ENCODE peak calls at places on chromosomes 5 and 9, in six cellular contexts. One of them, this sample, is unnamed.

GRCh38 chr5:59069438-59070079 is 486.7 kb downstream of the RAB3C start:
- DNase-seq in HCT116: no peak
- DNase-seq in NB4: no peak
- DNase-seq in right lobe of liver: no peak
- DNase-seq in heart left ventricle: peak
- DNase-seq in GM12891: no peak
- DNase-seq in this sample: no peak

GRCh38 chr5:171623107-171623506 is 162.5 kb upstream of the SMIM23 start:
- DNase-seq in HCT116: no peak
- DNase-seq in NB4: no peak
- DNase-seq in right lobe of liver: no peak
- DNase-seq in heart left ventricle: no peak
- DNase-seq in GM12891: no peak
- DNase-seq in this sample: no peak

GRCh38 chr9:108928386-108928785 is 5.5 kb downstream of the ELP1 start:
- DNase-seq in HCT116: no peak
- DNase-seq in NB4: no peak
- DNase-seq in right lobe of liver: no peak
- DNase-seq in heart left ventricle: no peak
- DNase-seq in GM12891: no peak
- DNase-seq in this sample: no peak

GRCh38 chr5:34003941-34004340 is 3.9 kb downstream of the AMACR start:
- DNase-seq in HCT116: no peak
- DNase-seq in NB4: no peak
- DNase-seq in right lobe of liver: no peak
- DNase-seq in heart left ventricle: no peak
- DNase-seq in GM12891: no peak
- DNase-seq in this sample: no peak

GRCh38 chr5:92637247-92637646 is 943.8 kb downstream of the NR2F1-AS1 start:
- DNase-seq in HCT116: no peak
- DNase-seq in NB4: no peak
- DNase-seq in right lobe of liver: no peak
- DNase-seq in heart left ventricle: no peak
- DNase-seq in GM12891: no peak
- DNase-seq in this sample: no peak

GRCh38 chr5:1002836-1003235 is 5.8 kb upstream of the NKD2 start:
- DNase-seq in HCT116: no peak
- DNase-seq in NB4: no peak
- DNase-seq in right lobe of liver: no peak
- DNase-seq in heart left ventricle: no peak
- DNase-seq in GM12891: no peak
- DNase-seq in this sample: peak

GRCh38 chr9:114968710-114969109 is 38.3 kb upstream of the TNFSF8 start:
- DNase-seq in HCT116: no peak
- DNase-seq in NB4: peak
- DNase-seq in right lobe of liver: no peak
- DNase-seq in heart left ventricle: no peak
- DNase-seq in GM12891: no peak
- DNase-seq in this sample: no peak

GRCh38 chr5:112693301-112693700 is 44.4 kb upstream of the APC start:
- DNase-seq in HCT116: no peak
- DNase-seq in NB4: no peak
- DNase-seq in right lobe of liver: no peak
- DNase-seq in heart left ventricle: no peak
- DNase-seq in GM12891: no peak
- DNase-seq in this sample: no peak

GRCh38 chr9:136204838-136205706 is at the start of gene LHX3:
- DNase-seq in HCT116: no peak
- DNase-seq in NB4: no peak
- DNase-seq in right lobe of liver: no peak
- DNase-seq in heart left ventricle: peak
- DNase-seq in GM12891: peak
- DNase-seq in this sample: no peak

GRCh38 chr5:135236187-135236835 is 162.7 kb downstream of the MACROH2A1 start:
- DNase-seq in HCT116: no peak
- DNase-seq in NB4: no peak
- DNase-seq in right lobe of liver: no peak
- DNase-seq in heart left ventricle: no peak
- DNase-seq in GM12891: no peak
- DNase-seq in this sample: peak

GRCh38 chr9:89722712-89723111 is 117.9 kb downstream of the GADD45G start:
- DNase-seq in HCT116: no peak
- DNase-seq in NB4: no peak
- DNase-seq in right lobe of liver: no peak
- DNase-seq in heart left ventricle: no peak
- DNase-seq in GM12891: no peak
- DNase-seq in this sample: no peak

GRCh38 chr5:26955161-26955560 is 83.2 kb downstream of the CDH9 start:
- DNase-seq in HCT116: no peak
- DNase-seq in NB4: no peak
- DNase-seq in right lobe of liver: no peak
- DNase-seq in heart left ventricle: no peak
- DNase-seq in GM12891: no peak
- DNase-seq in this sample: no peak

GRCh38 chr5:145509336-145510150 is 325.6 kb downstream of the PRELID2 start:
- DNase-seq in HCT116: no peak
- DNase-seq in NB4: no peak
- DNase-seq in right lobe of liver: no peak
- DNase-seq in heart left ventricle: no peak
- DNase-seq in GM12891: no peak
- DNase-seq in this sample: no peak

GRCh38 chr9:10112798-10113197 is 500.0 kb downstream of the PTPRD start:
- DNase-seq in HCT116: no peak
- DNase-seq in NB4: no peak
- DNase-seq in right lobe of liver: no peak
- DNase-seq in heart left ventricle: peak
- DNase-seq in GM12891: no peak
- DNase-seq in this sample: no peak

GRCh38 chr5:22850981-22851380 is 2.2 kb downstream of the CDH12 start:
- DNase-seq in HCT116: no peak
- DNase-seq in NB4: no peak
- DNase-seq in right lobe of liver: no peak
- DNase-seq in heart left ventricle: no peak
- DNase-seq in GM12891: no peak
- DNase-seq in this sample: no peak

GRCh38 chr5:159884917-159885620 is 31.2 kb upstream of the ADRA1B start:
- DNase-seq in HCT116: no peak
- DNase-seq in NB4: no peak
- DNase-seq in right lobe of liver: no peak
- DNase-seq in heart left ventricle: no peak
- DNase-seq in GM12891: no peak
- DNase-seq in this sample: no peak

GRCh38 chr9:86064220-86064619 is 35.1 kb downstream of the GOLM1 start:
- DNase-seq in HCT116: no peak
- DNase-seq in NB4: no peak
- DNase-seq in right lobe of liver: no peak
- DNase-seq in heart left ventricle: no peak
- DNase-seq in GM12891: no peak
- DNase-seq in this sample: no peak

GRCh38 chr5:7794823-7795222 is 56.1 kb downstream of the CFAP90 start:
- DNase-seq in HCT116: no peak
- DNase-seq in NB4: no peak
- DNase-seq in right lobe of liver: no peak
- DNase-seq in heart left ventricle: no peak
- DNase-seq in GM12891: no peak
- DNase-seq in this sample: no peak

GRCh38 chr5:79236364-79236969 is 536 bp downstream of the JMY start:
- DNase-seq in HCT116: no peak
- DNase-seq in NB4: peak
- DNase-seq in right lobe of liver: no peak
- DNase-seq in heart left ventricle: no peak
- DNase-seq in GM12891: peak
- DNase-seq in this sample: no peak

GRCh38 chr9:112333639-112334318 is 360 bp upstream of the PTBP3 start:
- DNase-seq in HCT116: peak
- DNase-seq in NB4: peak
- DNase-seq in right lobe of liver: peak
- DNase-seq in heart left ventricle: peak
- DNase-seq in GM12891: peak
- DNase-seq in this sample: peak
- TF ChIP-seq POLR2A in HCT116: no peak
- TF ChIP-seq POLR2A in NB4: no peak
- TF ChIP-seq POLR2A in right lobe of liver: peak
- TF ChIP-seq POLR2A in heart left ventricle: no peak
- TF ChIP-seq POLR2A in GM12891: peak
- TF ChIP-seq POLR2A in this sample: no peak

GRCh38 chr9:35680331-35681105 is 6.8 kb downstream of the CA9 start:
- DNase-seq in HCT116: no peak
- DNase-seq in NB4: peak
- DNase-seq in right lobe of liver: peak
- DNase-seq in heart left ventricle: no peak
- DNase-seq in GM12891: peak
- DNase-seq in this sample: peak

GRCh38 chr9:35682083-35682482 is 7.6 kb downstream of the TPM2 start:
- DNase-seq in HCT116: no peak
- DNase-seq in NB4: no peak
- DNase-seq in right lobe of liver: peak
- DNase-seq in heart left ventricle: no peak
- DNase-seq in GM12891: no peak
- DNase-seq in this sample: no peak

GRCh38 chr9:35681341-35682002 is 7.7 kb downstream of the CA9 start:
- DNase-seq in HCT116: no peak
- DNase-seq in NB4: no peak
- DNase-seq in right lobe of liver: peak
- DNase-seq in heart left ventricle: no peak
- DNase-seq in GM12891: no peak
- DNase-seq in this sample: no peak

GRCh38 chr9:35683323-35683722 is 6.4 kb downstream of the TPM2 start:
- DNase-seq in HCT116: no peak
- DNase-seq in NB4: no peak
- DNase-seq in right lobe of liver: no peak
- DNase-seq in heart left ventricle: no peak
- DNase-seq in GM12891: no peak
- DNase-seq in this sample: no peak

DNA sequence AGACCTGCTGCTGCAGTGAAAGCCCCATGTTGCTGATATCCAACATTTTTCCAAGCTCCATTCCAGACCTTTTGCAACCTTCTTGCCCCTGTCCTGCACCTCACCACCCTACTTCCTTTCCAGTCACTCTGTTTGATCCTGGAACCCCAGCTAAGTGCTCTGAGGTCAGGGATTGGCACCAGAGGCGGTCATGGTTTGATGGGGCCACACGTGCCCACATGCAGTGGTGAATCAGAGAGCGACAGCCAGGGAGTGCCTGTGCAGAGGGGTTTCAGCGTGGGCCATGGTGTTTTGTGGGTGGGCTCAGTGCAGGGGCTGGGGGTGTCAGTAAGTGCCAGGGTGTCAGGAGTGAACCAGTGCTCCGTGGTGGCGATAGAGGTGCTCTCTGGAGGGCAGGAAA is 7.2 kb downstream of the TPM2 start:
- DNase-seq in HCT116: no peak
- DNase-seq in NB4: no peak
- DNase-seq in right lobe of liver: peak
- DNase-seq in heart left ventricle: no peak
- DNase-seq in GM12891: no peak
- DNase-seq in this sample: no peak
- TF ChIP-seq POLR2A in HCT116: no peak
- TF ChIP-seq POLR2A in NB4: no peak
- TF ChIP-seq POLR2A in right lobe of liver: no peak
- TF ChIP-seq POLR2A in heart left ventricle: no peak
- TF ChIP-seq POLR2A in GM12891: no peak
- TF ChIP-seq POLR2A in this sample: no peak

GRCh38 chr9:120935383-120935857 is 8.8 kb upstream of the TRAF1 start:
- DNase-seq in HCT116: no peak
- DNase-seq in NB4: peak
- DNase-seq in right lobe of liver: peak
- DNase-seq in heart left ventricle: peak
- DNase-seq in GM12891: no peak
- DNase-seq in this sample: peak
- TF ChIP-seq POLR2A in HCT116: no peak
- TF ChIP-seq POLR2A in NB4: no peak
- TF ChIP-seq POLR2A in right lobe of liver: peak
- TF ChIP-seq POLR2A in heart left ventricle: no peak
- TF ChIP-seq POLR2A in GM12891: no peak
- TF ChIP-seq POLR2A in this sample: no peak

DNA sequence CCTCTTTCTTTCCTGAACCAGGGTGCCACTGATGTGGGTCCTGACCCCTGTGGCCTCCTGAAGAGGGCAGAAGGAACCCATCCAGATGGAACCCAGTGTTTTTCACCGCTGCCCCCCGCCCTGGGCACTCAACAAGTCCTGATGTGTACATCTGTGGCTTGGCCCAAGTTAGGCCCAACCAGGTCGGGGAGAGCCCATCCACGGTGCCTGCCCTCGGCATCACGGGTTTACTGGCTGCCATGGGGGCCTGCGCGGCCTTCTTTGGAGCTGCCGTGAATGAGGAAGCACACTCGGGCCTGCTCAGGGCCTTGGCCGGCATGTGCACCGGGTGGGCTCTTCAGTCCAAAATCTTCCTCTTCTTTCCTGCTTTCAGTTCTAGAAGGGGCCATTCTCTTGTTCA is 5.8 kb downstream of the ECSCR start:
- DNase-seq in HCT116: no peak
- DNase-seq in NB4: no peak
- DNase-seq in right lobe of liver: no peak
- DNase-seq in heart left ventricle: no peak
- DNase-seq in GM12891: no peak
- DNase-seq in this sample: no peak
- TF ChIP-seq POLR2A in HCT116: no peak
- TF ChIP-seq POLR2A in NB4: no peak
- TF ChIP-seq POLR2A in right lobe of liver: no peak
- TF ChIP-seq POLR2A in heart left ventricle: no peak
- TF ChIP-seq POLR2A in GM12891: no peak
- TF ChIP-seq POLR2A in this sample: no peak

GRCh38 chr9:128690684-128691034 is 1.6 kb downstream of the SET start:
- DNase-seq in HCT116: no peak
- DNase-seq in NB4: no peak
- DNase-seq in right lobe of liver: no peak
- DNase-seq in heart left ventricle: no peak
- DNase-seq in GM12891: no peak
- DNase-seq in this sample: no peak
- TF ChIP-seq POLR2A in HCT116: no peak
- TF ChIP-seq POLR2A in NB4: no peak
- TF ChIP-seq POLR2A in right lobe of liver: no peak
- TF ChIP-seq POLR2A in heart left ventricle: no peak
- TF ChIP-seq POLR2A in GM12891: no peak
- TF ChIP-seq POLR2A in this sample: no peak

GRCh38 chr5:109689740-109690455 is at the start of gene MAN2A1:
- DNase-seq in HCT116: peak
- DNase-seq in NB4: peak
- DNase-seq in right lobe of liver: peak
- DNase-seq in heart left ventricle: peak
- DNase-seq in GM12891: peak
- DNase-seq in this sample: peak

GRCh38 chr5:109688999-109689739 is 558 bp upstream of the MAN2A1 start:
- DNase-seq in HCT116: peak
- DNase-seq in NB4: peak
- DNase-seq in right lobe of liver: peak
- DNase-seq in heart left ventricle: peak
- DNase-seq in GM12891: peak
- DNase-seq in this sample: peak

GRCh38 chr5:109692011-109692410 is 2.3 kb downstream of the MAN2A1 start:
- DNase-seq in HCT116: no peak
- DNase-seq in NB4: peak
- DNase-seq in right lobe of liver: no peak
- DNase-seq in heart left ventricle: no peak
- DNase-seq in GM12891: no peak
- DNase-seq in this sample: no peak

GRCh38 chr5:109691248-109691574 is 1.5 kb downstream of the MAN2A1 start:
- DNase-seq in HCT116: no peak
- DNase-seq in NB4: no peak
- DNase-seq in right lobe of liver: no peak
- DNase-seq in heart left ventricle: no peak
- DNase-seq in GM12891: no peak
- DNase-seq in this sample: no peak

GRCh38 chr5:109690456-109691247 is 925 bp downstream of the MAN2A1 start:
- DNase-seq in HCT116: peak
- DNase-seq in NB4: peak
- DNase-seq in right lobe of liver: peak
- DNase-seq in heart left ventricle: peak
- DNase-seq in GM12891: peak
- DNase-seq in this sample: peak
- TF ChIP-seq POLR2A in HCT116: no peak
- TF ChIP-seq POLR2A in NB4: no peak
- TF ChIP-seq POLR2A in right lobe of liver: peak
- TF ChIP-seq POLR2A in heart left ventricle: no peak
- TF ChIP-seq POLR2A in GM12891: no peak
- TF ChIP-seq POLR2A in this sample: no peak

This sample was measured in stomach.